ENCODE peak calls at places on chromosomes 16 and 17, in six cellular contexts. Y, C, M, H, I and K are unnamed samples.
A peak's percentile ranks its signal among the peaks of the same experiment; 100 is the strongest.

GRCh38 chr16:78689031-78689430 is 589.6 kb downstream of the WWOX start:
- DNase-seq in Y (no peak), C (no peak), M (no peak), H (no peak), I (no peak), K (no peak)

GRCh38 chr17:12605222-12605621 is 60.5 kb upstream of the MYOCD start:
- DNase-seq in Y (no peak), C (peak; percentile 34), M (no peak), H (no peak), I (no peak), K (peak; percentile 41)

GRCh38 chr17:13582776-13583414 is 18.8 kb downstream of the HS3ST3A1 start:
- DNase-seq in Y (no peak), C (no peak), M (no peak), H (no peak), I (no peak), K (no peak)

GRCh38 chr17:28416703-28417311 is 10.8 kb upstream of the SLC46A1 start:
- DNase-seq in Y (peak; percentile 68), C (peak; percentile 59), M (no peak), H (peak; percentile 60), I (peak; percentile 80), K (peak; percentile 32)

GRCh38 chr16:88461291-88462269 is 8.5 kb downstream of the ZFPM1 start:
- DNase-seq in Y (no peak), C (no peak), M (no peak), H (no peak), I (peak; percentile 70), K (peak; percentile 53)

GRCh38 chr16:50067290-50067853 is 1.6 kb downstream of the HEATR3 start:
- DNase-seq in Y (no peak), C (peak; percentile 24), M (no peak), H (peak; percentile 22), I (no peak), K (peak; percentile 57)

GRCh38 chr16:90000733-90001427 is 18.4 kb downstream of the DBNDD1 start:
- DNase-seq in Y (no peak), C (no peak), M (no peak), H (no peak), I (no peak), K (no peak)

GRCh38 chr16:12065866-12066545 is 89.5 kb downstream of the SNX29 start:
- DNase-seq in Y (no peak), C (no peak), M (no peak), H (no peak), I (no peak), K (no peak)

DNA sequence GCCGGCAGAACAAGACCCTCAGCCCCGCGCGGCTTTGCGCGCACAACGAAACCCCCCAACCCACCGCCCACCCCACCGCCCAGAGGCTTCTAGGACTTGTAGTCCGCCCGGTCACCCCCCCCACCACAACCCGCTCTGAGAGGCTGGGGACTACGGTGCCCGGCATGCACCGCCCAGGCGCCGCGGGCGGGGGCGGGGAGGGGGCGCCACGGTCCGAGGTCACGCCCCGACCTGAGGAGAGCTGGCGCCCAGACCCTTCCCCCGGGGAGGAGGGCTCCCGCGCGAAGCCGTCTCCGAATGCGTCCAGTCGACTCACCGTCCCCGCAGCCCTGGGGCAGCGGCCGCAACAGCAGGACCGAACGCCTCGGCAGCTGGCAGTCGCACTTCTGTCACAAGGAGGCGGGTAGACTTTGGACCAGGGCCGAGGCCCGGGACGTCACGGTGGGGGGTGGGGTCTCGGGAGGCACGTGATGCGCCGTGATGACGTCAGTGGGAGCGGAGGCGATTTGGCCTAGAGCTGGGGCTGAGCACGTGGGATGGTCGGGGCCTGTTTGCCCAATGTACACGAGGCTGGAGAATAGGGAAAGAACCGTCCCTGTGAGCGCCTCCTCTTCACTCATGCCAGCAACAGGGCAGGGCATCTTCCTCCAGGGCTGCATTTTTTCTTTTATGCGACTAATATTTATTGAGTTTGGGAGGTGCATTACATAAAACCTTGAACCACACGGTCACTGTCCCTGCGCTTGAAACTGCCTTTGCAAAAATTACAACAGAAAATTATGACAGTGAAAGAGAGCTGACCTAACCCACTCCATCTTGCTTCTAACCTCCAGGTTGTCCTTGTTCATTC is at the start of gene CDIP1:
- DNase-seq in Y (peak; percentile 97), C (peak; percentile 97), M (peak; percentile 99), H (peak; percentile 89), I (peak; percentile 98), K (peak; percentile 96)
- TF ChIP-seq CTCF in Y (peak; percentile 56), C (no peak), M (no peak), H (no peak), I (peak; percentile 19), K (no peak)

GRCh38 chr16:87051526-87052320 is 265.5 kb downstream of the C16orf95 start:
- DNase-seq in Y (no peak), C (no peak), M (no peak), H (no peak), I (no peak), K (no peak)

GRCh38 chr16:87054154-87054553 is 263.0 kb downstream of the C16orf95 start:
- DNase-seq in Y (no peak), C (no peak), M (no peak), H (no peak), I (no peak), K (no peak)

GRCh38 chr16:87054856-87055255 is 262.3 kb downstream of the C16orf95 start:
- DNase-seq in Y (no peak), C (no peak), M (no peak), H (no peak), I (no peak), K (no peak)

GRCh38 chr16:87052506-87052905 is 264.7 kb downstream of the C16orf95 start:
- DNase-seq in Y (no peak), C (no peak), M (no peak), H (no peak), I (no peak), K (no peak)

DNA sequence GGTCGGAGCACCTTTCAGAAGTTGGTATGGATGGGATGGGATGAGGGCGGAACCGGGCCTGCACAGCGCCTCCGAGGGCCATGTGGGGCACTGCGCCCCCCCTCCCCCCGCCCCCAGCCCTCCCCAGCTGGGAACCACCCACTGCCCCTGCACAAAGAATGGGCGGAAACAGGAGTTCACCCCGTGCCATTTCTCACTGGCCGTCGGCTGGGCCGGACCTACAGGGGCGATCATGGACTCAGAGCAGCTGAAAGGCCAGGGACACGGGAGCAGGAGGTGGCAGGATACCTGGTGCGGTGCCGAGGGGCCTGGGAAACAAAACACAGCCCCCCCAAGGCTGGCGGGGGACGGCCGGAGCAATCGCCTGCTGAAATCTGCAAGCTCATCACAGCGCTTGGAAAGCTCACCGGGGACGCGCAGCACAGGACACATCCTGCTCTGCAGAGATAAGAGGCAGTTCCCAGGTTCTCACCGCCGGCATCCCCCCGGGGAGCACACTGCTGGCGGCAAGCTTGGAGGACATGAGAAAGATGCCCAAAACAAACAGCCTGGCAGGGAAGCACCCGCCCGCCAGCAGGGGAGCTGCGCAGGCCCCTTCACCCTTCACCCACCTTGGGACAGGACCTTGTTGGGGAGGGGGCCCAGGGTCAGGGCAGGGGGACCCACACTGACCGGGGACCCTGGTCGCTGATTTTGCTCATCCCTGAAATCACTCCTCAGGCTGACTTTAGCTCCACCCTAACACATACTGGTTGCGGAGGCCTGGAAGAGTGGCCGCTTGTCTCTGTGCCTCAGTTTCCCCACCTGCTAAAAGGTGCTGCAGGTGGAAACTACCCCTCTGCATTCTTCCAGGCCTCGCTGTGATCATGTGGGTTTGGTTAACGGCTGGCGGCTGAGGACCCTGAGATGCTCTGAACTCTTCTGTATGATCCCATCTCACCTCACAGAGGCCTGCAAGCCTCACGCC is 263.9 kb downstream of the C16orf95 start:
- DNase-seq in Y (no peak), C (no peak), M (no peak), H (no peak), I (no peak), K (no peak)
- H3K4me3 ChIP-seq in Y (no peak overlapping the region), C (no peak overlapping the region), M (no peak overlapping the region), H (no peak overlapping the region), I (no peak overlapping the region), K (no peak overlapping the region)

DNA sequence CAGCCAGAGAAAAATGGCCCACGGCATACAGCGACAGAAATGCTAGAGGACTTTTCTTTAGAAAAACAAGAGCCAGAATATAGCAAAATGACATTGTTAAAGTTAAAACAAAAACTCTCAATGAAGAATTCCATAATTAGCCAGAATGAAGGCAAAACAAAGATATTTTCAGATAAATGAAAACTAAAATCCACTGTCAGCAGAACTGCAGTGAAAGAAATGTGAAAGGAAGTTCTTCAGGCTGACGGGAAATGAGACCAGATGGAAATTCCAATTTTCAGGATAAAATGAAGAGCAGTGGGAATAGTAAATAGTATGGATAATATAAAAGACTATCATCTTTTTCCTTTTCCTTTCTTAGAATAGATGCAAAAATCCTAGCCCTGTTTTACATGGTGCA is 38.4 kb downstream of the ZCCHC14 start:
- DNase-seq in Y (no peak), C (no peak), M (no peak), H (no peak), I (no peak), K (no peak)
- TF ChIP-seq CTCF in Y (no peak), C (no peak), M (no peak), H (no peak), I (no peak), K (no peak)

DNA sequence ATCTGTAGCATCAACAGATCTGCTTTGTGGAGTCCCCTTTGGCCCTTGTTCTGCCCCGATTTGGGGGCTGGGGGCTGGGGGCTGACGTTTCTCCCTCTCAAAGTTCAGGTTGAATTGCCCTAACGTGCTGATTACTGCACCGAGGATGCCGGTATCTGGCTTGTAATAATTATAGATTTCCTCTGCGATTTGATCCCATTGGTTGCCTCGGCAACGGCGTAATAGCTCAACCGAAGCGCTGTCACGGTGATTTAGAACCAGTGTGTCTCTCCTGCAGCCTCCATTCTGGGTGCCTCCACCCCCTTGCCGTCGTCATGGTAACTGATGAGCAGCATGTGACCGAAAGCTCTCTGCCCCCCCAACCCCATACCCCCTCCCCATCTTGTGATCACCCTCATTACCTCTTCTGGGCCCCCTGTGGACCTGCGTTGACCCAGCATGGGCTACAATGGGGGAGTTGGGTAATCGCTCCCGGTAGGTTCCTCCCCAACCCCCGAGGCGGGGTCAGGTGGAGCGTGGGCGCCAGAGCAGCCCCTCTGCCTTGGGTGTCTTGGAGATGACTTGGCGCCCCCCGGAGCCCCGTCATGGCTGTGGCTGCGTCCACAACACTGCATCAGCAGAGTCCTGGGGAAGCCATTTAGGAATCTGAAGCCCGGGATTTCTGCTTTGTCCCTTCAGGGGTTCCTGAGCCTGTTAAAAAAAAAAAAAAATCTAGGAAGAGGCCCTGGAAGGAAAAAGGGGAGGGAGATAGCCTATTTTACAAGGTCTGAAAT is 38.4 kb downstream of the ABAT start:
- DNase-seq in Y (no peak), C (no peak), M (no peak), H (no peak), I (peak; percentile 23), K (no peak)
- H3K4me3 ChIP-seq in Y (no peak overlapping the region), C (no peak overlapping the region), M (no peak overlapping the region), H (no peak overlapping the region), I (no peak overlapping the region), K (no peak overlapping the region)

GRCh38 chr16:66337434-66338188 is 28.9 kb upstream of the CDH5 start:
- DNase-seq in Y (no peak), C (peak; percentile 49), M (no peak), H (no peak), I (no peak), K (no peak)

GRCh38 chr16:66346221-66346620 is 20.3 kb upstream of the CDH5 start:
- DNase-seq in Y (no peak), C (no peak), M (no peak), H (no peak), I (no peak), K (no peak)

GRCh38 chr16:66344533-66345145 is 21.9 kb upstream of the CDH5 start:
- DNase-seq in Y (no peak), C (peak; percentile 45), M (no peak), H (no peak), I (peak; percentile 39), K (peak; percentile 40)

GRCh38 chr16:66342294-66342900 is 24.1 kb upstream of the CDH5 start:
- DNase-seq in Y (no peak), C (no peak), M (no peak), H (no peak), I (no peak), K (peak; percentile 33)
- TF ChIP-seq CTCF in Y (peak; percentile 12), C (peak; percentile 48), M (peak; percentile 34), H (peak; percentile 91), I (peak; percentile 17), K (peak; percentile 68)